ENCODE peak calls at places on chromosomes 2 and 18, in eight cellular contexts. D is CD4-positive, alpha-beta T cell; Y is iris pigment epithelial cell; P is activated CD4-positive, alpha-beta T cell treated with anti-CD3 and anti-CD28 coated beads for 48 hours; B is EL; I is GM10248; A is stimulated activated CD4-positive, alpha-beta T cell treated with anti-CD3 and anti-CD28 coated beads, Interleukin-12 subunit alpha, Interleukin-12 subunit beta, amount 100 ng/mL, for 48 hours; M is fibroblast of lung. H is an unnamed sample.

GRCh38 chr2:240384711-240385450 is 50.6 kb upstream of the GPC1 start:
- DNase-seq in D (no peak), Y (no peak), P (no peak), B (no peak), I (no peak), A (no peak), M (no peak), H (no peak)

GRCh38 chr2:70528921-70529320 is 24.7 kb downstream of the TGFA start:
- DNase-seq in D (no peak), Y (no peak), P (no peak), B (no peak), I (no peak), A (no peak), M (no peak), H (peak; percentile 31)

GRCh38 chr2:101790856-101791255 is 93.3 kb downstream of the MAP4K4 start:
- DNase-seq in D (no peak), Y (peak; percentile 72), P (no peak), B (peak; percentile 56), I (no peak), A (no peak), M (peak; percentile 80), H (no peak)

GRCh38 chr2:137960223-137960622 is 4.0 kb upstream of the HNMT start:
- DNase-seq in D (no peak), Y (peak; percentile 53), P (no peak), B (no peak), I (no peak), A (no peak), M (no peak), H (no peak)

GRCh38 chr2:189794308-189794707 is 10.1 kb downstream of the PMS1 start:
- DNase-seq in D (no peak), Y (no peak), P (no peak), B (no peak), I (no peak), A (no peak), M (no peak), H (no peak)

GRCh38 chr2:24972315-24972958 is 682 bp upstream of the DNAJC27 start:
- DNase-seq in D (peak; percentile 29), Y (peak; percentile 47), P (peak; percentile 46), B (peak; percentile 32), I (peak; percentile 36), A (peak; percentile 7), M (peak; percentile 44), H (peak; percentile 58)

GRCh38 chr2:72010647-72011355 is 136.9 kb downstream of the CYP26B1 start:
- DNase-seq in D (no peak), Y (no peak), P (no peak), B (no peak), I (no peak), A (no peak), M (no peak), H (no peak)

GRCh38 chr18:63427566-63427965 is 5.3 kb upstream of the VPS4B start:
- DNase-seq in D (no peak), Y (no peak), P (no peak), B (peak; percentile 21), I (no peak), A (no peak), M (no peak), H (no peak)

GRCh38 chr2:233414777-233415570 is 60.7 kb downstream of the DGKD start:
- DNase-seq in D (peak; percentile 38), Y (no peak), P (peak; percentile 76), B (peak; percentile 74), I (no peak), A (peak; percentile 35), M (peak; percentile 42), H (no peak)

H was measured in HT-29.